ENCODE peak calls at places on chromosome 4, in four cellular contexts. L is GM23338, Y is cardiac fibroblast, V is bronchial epithelial cell. U is an unnamed sample.

GRCh38 chr4:7693711-7694110 is 245.9 kb downstream of the AFAP1 start:
- DNase-seq in V (no peak), L (no peak), Y (no peak), U (no peak)

GRCh38 chr4:70564033-70564432 is 28.0 kb upstream of the AMBN start:
- DNase-seq in Y (no peak), L (no peak), V (no peak), U (no peak)

GRCh38 chr4:140851032-140851636 is 94.9 kb upstream of the TBC1D9 start:
- DNase-seq in L (peak; percentile 84), V (peak; percentile 57), Y (peak; percentile 77), U (peak; percentile 59)

GRCh38 chr4:25925486-25926201 is 11.6 kb downstream of the SMIM20 start:
- DNase-seq in V (peak; percentile 35), Y (peak; percentile 55), L (peak; percentile 76), U (no peak)

GRCh38 chr4:128528793-128529553 is 241.4 kb upstream of the PGRMC2 start:
- DNase-seq in Y (peak; percentile 96), L (peak; percentile 88), V (peak; percentile 97), U (peak; percentile 89)

GRCh38 chr4:120266602-120267001 is 200.0 kb upstream of the MAD2L1 start:
- DNase-seq in Y (no peak), V (peak; percentile 83), L (peak; percentile 25), U (no peak)

GRCh38 chr4:4859799-4860380 is 425 bp downstream of the MSX1 start:
- DNase-seq in V (no peak), L (peak; percentile 21), Y (no peak), U (no peak)

GRCh38 chr4:25258980-25259578 is 25.2 kb downstream of the PI4K2B start:
- DNase-seq in Y (peak; percentile 20), L (no peak), V (peak; percentile 71), U (peak; percentile 18)

GRCh38 chr4:152255437-152255836 is 280.5 kb downstream of the FBXW7 start:
- DNase-seq in V (peak; percentile 77), Y (no peak), L (no peak), U (no peak)

GRCh38 chr4:106369456-106370060 is 980 bp upstream of the GIMD1 start:
- DNase-seq in V (peak; percentile 74), L (peak; percentile 83), Y (peak; percentile 83), U (peak; percentile 87)

GRCh38 chr4:165415910-165416309 is 37.1 kb downstream of the CPE start:
- DNase-seq in V (no peak), Y (no peak), L (no peak), U (no peak)

GRCh38 chr4:146709956-146710355 is 71.3 kb downstream of the POU4F2 start:
- DNase-seq in Y (no peak), L (no peak), V (peak; percentile 80), U (no peak)

GRCh38 chr4:25951390-25951952 is 37.5 kb downstream of the SMIM20 start:
- DNase-seq in Y (no peak), L (no peak), V (no peak), U (no peak)

GRCh38 chr4:47597696-47598095 is 112.6 kb downstream of the ATP10D start:
- DNase-seq in V (no peak), Y (no peak), L (no peak), U (peak; percentile 8)

GRCh38 chr4:10403633-10404445 is 53.4 kb downstream of the ZNF518B start:
- DNase-seq in Y (peak; percentile 75), L (peak; percentile 70), V (peak; percentile 59), U (peak; percentile 11)

GRCh38 chr4:157014621-157015591 is 43.3 kb upstream of the PDGFC start:
- DNase-seq in Y (peak; percentile 90), L (peak; percentile 80), V (peak; percentile 45), U (peak; percentile 83)

GRCh38 chr4:89119836-89120235 is 8.5 kb downstream of the TIGD2 start:
- DNase-seq in V (peak; percentile 52), L (no peak), Y (no peak), U (no peak)

GRCh38 chr4:134327274-134328122 is 125.9 kb upstream of the PABPC4L start:
- DNase-seq in Y (no peak), L (no peak), V (no peak), U (no peak)

GRCh38 chr4:153114771-153115321 is 89.4 kb upstream of the TRIM2 start:
- DNase-seq in L (no peak), V (peak; percentile 80), Y (peak; percentile 60), U (peak; percentile 49)

GRCh38 chr4:101813604-101814003 is 23.1 kb downstream of the BANK1 start:
- DNase-seq in V (no peak), Y (no peak), L (no peak), U (no peak)

DNA sequence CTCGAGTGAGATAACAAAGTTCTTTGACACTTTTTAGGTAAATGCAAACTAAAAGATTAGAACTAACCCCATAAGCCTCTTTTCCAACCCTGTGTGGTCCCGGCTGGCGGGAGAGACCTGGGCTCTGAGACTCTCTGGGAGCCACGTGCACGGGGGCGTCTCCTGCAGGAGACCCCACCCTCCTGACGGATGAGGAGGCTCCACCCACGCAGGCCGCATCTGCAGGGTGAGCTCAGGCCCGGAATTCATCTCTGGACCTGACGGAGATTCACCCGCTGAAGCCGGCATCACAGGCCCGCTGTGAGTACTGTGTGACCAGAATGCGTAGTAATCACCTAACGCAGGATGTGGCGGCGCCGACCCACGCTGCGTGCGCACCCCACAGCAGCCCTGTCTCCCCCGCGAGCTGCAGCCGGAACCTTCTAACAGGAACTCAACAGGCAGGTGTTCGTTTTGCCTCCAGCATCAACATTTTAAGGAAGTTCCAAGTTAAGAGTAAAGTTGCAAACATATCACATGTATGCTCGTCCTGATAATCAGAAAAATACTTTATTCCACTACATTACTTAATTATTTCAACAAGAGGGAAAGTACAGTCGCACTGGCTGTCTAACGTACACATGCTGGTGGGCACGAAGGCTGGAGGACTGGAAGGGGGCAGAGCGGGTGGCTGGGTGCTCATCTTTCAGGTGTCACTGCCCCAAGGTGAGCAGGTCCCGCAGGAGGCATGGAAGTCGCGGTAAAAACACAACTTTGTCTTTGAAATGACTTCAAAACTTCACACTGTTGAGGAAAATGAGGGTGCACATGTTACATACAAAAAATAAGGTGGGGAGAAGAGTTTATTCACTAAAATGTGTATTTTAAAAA is 44.5 kb downstream of the FGFRL1 start:
- DNase-seq in Y (peak; percentile 40), V (no peak), L (peak; percentile 66), U (no peak)
- H3K4me3 ChIP-seq in Y (no peak overlapping the region), V (no peak overlapping the region), L (peak overlapping the region; percentile 20), U (no peak overlapping the region)

DNA sequence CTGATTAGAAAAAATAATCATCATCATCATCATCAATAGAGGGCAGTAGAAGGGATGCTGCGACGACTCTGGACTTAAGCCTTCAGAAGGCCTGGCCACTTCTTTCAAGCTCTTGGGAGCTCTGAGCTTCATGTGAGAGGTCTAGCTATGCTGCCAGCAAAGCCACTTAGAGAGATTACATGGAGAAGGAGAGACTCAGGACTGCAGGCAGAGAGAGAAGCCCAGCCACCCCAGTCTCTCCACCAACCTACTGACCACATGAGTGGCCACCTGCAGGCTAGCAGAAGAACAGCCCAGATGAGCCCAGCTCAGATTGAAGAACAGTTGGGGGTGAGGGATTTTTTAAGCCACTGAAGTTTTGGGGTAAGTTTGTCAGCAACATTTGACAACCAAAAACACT is 17.1 kb upstream of the TMEM150C start:
- DNase-seq in L (peak; percentile 45), V (no peak), Y (no peak), U (no peak)
- TF ChIP-seq CTCF in L (peak; percentile 43), V (peak; percentile 15), Y (peak; percentile 32), U (peak; percentile 30)

GRCh38 chr4:57094482-57095223 is 15.5 kb downstream of the IGFBP7 start:
- DNase-seq in L (no peak), V (peak; percentile 57), Y (peak; percentile 65), U (no peak)
- H3K4me3 ChIP-seq in L (no peak overlapping the region), V (no peak overlapping the region), Y (no peak overlapping the region), U (no peak overlapping the region)

GRCh38 chr4:184268574-184269160 is 51.0 kb upstream of the ENPP6 start:
- DNase-seq in L (no peak), V (no peak), Y (peak; percentile 34), U (no peak)
- TF ChIP-seq CTCF in L (no peak), V (no peak), Y (no peak), U (no peak)

GRCh38 chr4:112900416-112900815 is 149.0 kb upstream of the ANK2 start:
- DNase-seq in V (no peak), L (no peak), Y (no peak), U (no peak)
- H3K4me3 ChIP-seq in V (no peak overlapping the region), L (no peak overlapping the region), Y (no peak overlapping the region), U (no peak overlapping the region)

DNA sequence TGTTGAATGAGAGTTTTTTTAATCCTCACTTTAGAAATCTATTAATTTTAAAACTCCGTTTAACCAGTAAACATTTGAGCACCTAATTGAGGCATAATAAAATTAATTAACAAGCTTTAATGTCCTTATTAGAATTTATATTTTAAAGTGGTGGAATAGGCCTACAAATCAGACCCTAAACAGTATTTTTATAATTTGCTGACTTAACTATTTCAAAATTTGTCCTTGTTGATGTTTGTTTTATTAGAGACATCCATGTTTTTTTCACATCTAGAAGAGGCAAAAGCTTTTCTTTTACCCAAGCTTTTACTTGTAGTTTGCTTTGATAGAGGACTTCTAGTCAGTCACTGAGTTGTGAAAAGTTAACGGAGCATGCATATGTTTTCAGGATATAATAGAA is 3.8 kb downstream of the SAP30 start:
- DNase-seq in L (no peak), V (no peak), Y (no peak), U (no peak)
- TF ChIP-seq CTCF in L (no peak), V (no peak), Y (no peak), U (no peak)

U was measured in astrocyte of the cerebellum.